ENCODE peak calls at places on chromosomes 6 and 20, in four cellular contexts. W is OCI-LY7, N is neural progenitor cell, J is left lung. T is an unnamed sample. For H3K4me1, the result is how much of the 10 kb centered on the place peaks cover.

GRCh38 chr6:117227245-117227962 is 38.0 kb upstream of the VGLL2 start:
- DNase-seq in W (no peak), N (no peak), J (no peak), T (no peak)

GRCh38 chr6:127289934-127290333 is 23.3 kb downstream of the RNF146 start:
- DNase-seq in N (no peak), J (no peak), W (no peak), T (no peak)

GRCh38 chr20:49043000-49043399 is 3.1 kb upstream of the CSE1L start:
- DNase-seq in N (no peak), J (no peak), W (no peak), T (no peak)

GRCh38 chr20:31833130-31833930 is 12.1 kb downstream of the FOXS1 start:
- DNase-seq in W (peak), N (peak), J (no peak), T (peak)

GRCh38 chr6:116169880-116170279 is 43.9 kb upstream of the COL10A1 start:
- DNase-seq in W (no peak), J (no peak), N (no peak), T (no peak)

GRCh38 chr6:35381132-35381531 is 38.8 kb downstream of the PPARD start:
- DNase-seq in J (no peak), N (no peak), W (no peak), T (no peak)

GRCh38 chr20:10674684-10675455 is 1.1 kb upstream of the JAG1 start:
- DNase-seq in J (peak), W (peak), N (peak), T (peak)

GRCh38 chr6:138818496-138819194 is 22.8 kb downstream of the ECT2L start:
- DNase-seq in J (no peak), N (no peak), W (peak), T (no peak)

GRCh38 chr6:137872071-137872470 is 5.0 kb downstream of the TNFAIP3 start:
- DNase-seq in N (no peak), W (no peak), J (no peak), T (no peak)

GRCh38 chr6:50821431-50822077 is 2.9 kb downstream of the TFAP2B start:
- DNase-seq in W (no peak), N (peak), J (no peak), T (no peak)

GRCh38 chr6:170289108-170289931 is 1.6 kb downstream of the DLL1 start:
- DNase-seq in N (peak), J (no peak), W (no peak), T (peak)

GRCh38 chr6:146364816-146365594 is 178.6 kb upstream of the RAB32 start:
- DNase-seq in J (no peak), W (no peak), N (no peak), T (no peak)

GRCh38 chr6:38603966-38604365 is 35.8 kb downstream of the BTBD9 start:
- DNase-seq in N (no peak), J (no peak), W (no peak), T (no peak)

GRCh38 chr6:73955800-73956199 is 259.8 kb downstream of the CD109 start:
- DNase-seq in W (no peak), J (no peak), N (no peak), T (no peak)

GRCh38 chr6:36608788-36609563 is 14.8 kb downstream of the SRSF3 start:
- DNase-seq in J (no peak), W (no peak), N (no peak), T (peak)

GRCh38 chr6:170111141-170111664 is 179.7 kb downstream of the DLL1 start:
- DNase-seq in J (no peak), W (no peak), N (no peak), T (no peak)

GRCh38 chr6:37512400-37512958 is 12.8 kb upstream of the CCDC167 start:
- DNase-seq in N (peak), J (no peak), W (no peak), T (no peak)

GRCh38 chr20:35497780-35498189 is 31.7 kb downstream of the C20orf173 start:
- DNase-seq in J (no peak), W (no peak), N (no peak), T (no peak)

GRCh38 chr6:146868671-146869209 is 270.0 kb downstream of the ADGB start:
- DNase-seq in J (no peak), N (no peak), W (no peak), T (peak)

GRCh38 chr6:108544586-108544985 is 16.1 kb upstream of the FOXO3 start:
- DNase-seq in W (no peak), J (no peak), N (no peak), T (no peak)

GRCh38 chr6:45697605-45698004 is 318.1 kb downstream of the CLIC5 start:
- DNase-seq in N (peak), W (no peak), J (no peak), T (no peak)

GRCh38 chr20:47228654-47229053 is 127.8 kb downstream of the ZMYND8 start:
- DNase-seq in W (no peak), N (no peak), J (no peak), T (no peak)

GRCh38 chr6:89350281-89351037 is 2.1 kb downstream of the UBE2J1 start:
- DNase-seq in W (peak), J (no peak), N (no peak), T (no peak)

GRCh38 chr20:50996901-50997830 is 25.7 kb downstream of the KCNG1 start:
- DNase-seq in W (no peak), N (no peak), J (no peak), T (no peak)

GRCh38 chr20:13141541-13141940 is 79.5 kb upstream of the ISM1 start:
- DNase-seq in W (no peak), N (no peak), J (no peak), T (no peak)

GRCh38 chr6:109406196-109406595 is 23.9 kb upstream of the CD164 start:
- DNase-seq in J (no peak), W (no peak), N (no peak), T (no peak)

GRCh38 chr6:136282906-136283305 is 6.7 kb downstream of the BCLAF1 start:
- DNase-seq in W (no peak), N (no peak), J (no peak), T (no peak)

GRCh38 chr6:121522771-121523386 is 87.4 kb downstream of the GJA1 start:
- DNase-seq in J (no peak), W (no peak), N (no peak), T (no peak)

GRCh38 chr6:12009904-12010634 is 2.0 kb upstream of the HIVEP1 start:
- DNase-seq in W (no peak), J (no peak), N (no peak), T (no peak)

GRCh38 chr20:22453244-22454080 is 130.9 kb downstream of the FOXA2 start:
- DNase-seq in J (no peak), W (no peak), N (peak), T (no peak)

GRCh38 chr20:1325173-1326030 is 3.5 kb downstream of the SDCBP2 start:
- DNase-seq in W (peak), J (peak), N (peak), T (peak)

GRCh38 chr20:4073852-4074741 is 58.7 kb upstream of the RNF24 start:
- DNase-seq in W (no peak), N (no peak), J (no peak), T (no peak)

GRCh38 chr6:133128191-133128590 is 113.0 kb upstream of the EYA4 start:
- DNase-seq in W (no peak), N (peak), J (no peak), T (no peak)

GRCh38 chr20:18488301-18488700 is 8.7 kb downstream of the RBBP9 start:
- DNase-seq in J (no peak), W (no peak), N (no peak), T (no peak)

GRCh38 chr6:98924647-98925046 is 23.1 kb downstream of the FBXL4 start:
- DNase-seq in J (no peak), N (no peak), W (no peak), T (peak)

GRCh38 chr6:83536034-83536646 is 23.8 kb downstream of the PRSS35 start:
- DNase-seq in W (peak), N (peak), J (no peak), T (peak)

GRCh38 chr6:125123468-125124249 is 29.9 kb upstream of the TPD52L1 start:
- DNase-seq in W (no peak), J (no peak), N (no peak), T (peak)

GRCh38 chr20:24446811-24447210 is 22.6 kb upstream of the SYNDIG1 start:
- DNase-seq in J (no peak), N (no peak), W (no peak), T (no peak)

GRCh38 chr6:34981951-34982350 is 92.9 kb downstream of the ANKS1A start:
- DNase-seq in N (no peak), J (no peak), W (no peak), T (no peak)

GRCh38 chr6:37783025-37783825 is 36.3 kb upstream of the ZFAND3 start:
- DNase-seq in N (peak), W (no peak), J (no peak), T (no peak)

GRCh38 chr6:16399198-16399597 is 160.8 kb downstream of the GMPR start:
- DNase-seq in N (no peak), J (no peak), W (no peak), T (no peak)

GRCh38 chr6:16401868-16402267 is 163.5 kb downstream of the GMPR start:
- DNase-seq in N (no peak), W (no peak), J (no peak), T (no peak)

GRCh38 chr6:16402501-16402900 is 164.1 kb downstream of the GMPR start:
- DNase-seq in W (no peak), J (no peak), N (no peak), T (no peak)

GRCh38 chr6:16398587-16398986 is 160.2 kb downstream of the GMPR start:
- DNase-seq in N (no peak), J (no peak), W (no peak), T (no peak)

GRCh38 chr6:16400248-16400760 is 161.9 kb downstream of the GMPR start:
- DNase-seq in W (no peak), J (no peak), N (no peak), T (no peak)
- H3K4me1 ChIP-seq in W (under half), J (under half), N (under half), T (under half)

DNA sequence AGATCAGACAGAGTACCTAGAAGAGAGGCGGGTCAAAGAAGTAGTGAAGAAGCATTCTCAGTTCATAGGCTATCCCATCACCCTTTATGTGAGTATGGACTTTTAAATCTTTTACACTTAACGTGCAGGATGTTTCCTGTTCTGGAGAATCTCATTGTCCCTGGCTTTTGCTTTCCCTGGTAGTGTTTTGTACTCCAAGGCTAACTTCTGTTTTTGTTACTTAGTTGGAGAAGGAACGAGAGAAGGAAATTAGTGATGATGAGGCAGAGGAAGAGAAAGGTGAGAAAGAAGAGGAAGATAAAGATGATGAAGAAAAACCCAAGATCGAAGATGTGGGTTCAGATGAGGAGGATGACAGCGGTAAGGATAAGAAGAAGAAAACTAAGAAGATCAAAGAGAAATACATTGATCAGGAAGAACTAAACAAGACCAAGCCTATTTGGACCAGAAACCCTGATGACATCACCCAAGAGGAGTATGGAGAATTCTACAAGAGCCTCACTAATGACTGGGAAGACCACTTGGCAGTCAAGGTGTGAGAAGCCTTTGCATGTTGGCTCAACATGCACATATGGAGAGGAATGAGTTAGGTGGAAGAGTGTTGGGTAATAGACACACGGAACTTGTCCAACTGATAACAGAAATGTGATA is 3.3 kb downstream of the HSP90AB1 start:
- DNase-seq in N (no peak), J (no peak), W (no peak), T (no peak)
- H3K4me1 ChIP-seq in N (under half), J (under half), W (half or more), T (under half)

GRCh38 chr6:30752164-30752927 is 8.0 kb upstream of the IER3 start:
- DNase-seq in W (no peak), N (no peak), J (peak), T (peak)

GRCh38 chr6:30757261-30757935 is 13.1 kb upstream of the IER3 start:
- DNase-seq in W (no peak), J (no peak), N (no peak), T (no peak)

GRCh38 chr6:30750379-30750668 is 6.0 kb upstream of the IER3 start:
- DNase-seq in N (no peak), J (no peak), W (no peak), T (no peak)

GRCh38 chr6:30749554-30750378 is 5.4 kb upstream of the IER3 start:
- DNase-seq in N (no peak), W (no peak), J (no peak), T (no peak)

DNA sequence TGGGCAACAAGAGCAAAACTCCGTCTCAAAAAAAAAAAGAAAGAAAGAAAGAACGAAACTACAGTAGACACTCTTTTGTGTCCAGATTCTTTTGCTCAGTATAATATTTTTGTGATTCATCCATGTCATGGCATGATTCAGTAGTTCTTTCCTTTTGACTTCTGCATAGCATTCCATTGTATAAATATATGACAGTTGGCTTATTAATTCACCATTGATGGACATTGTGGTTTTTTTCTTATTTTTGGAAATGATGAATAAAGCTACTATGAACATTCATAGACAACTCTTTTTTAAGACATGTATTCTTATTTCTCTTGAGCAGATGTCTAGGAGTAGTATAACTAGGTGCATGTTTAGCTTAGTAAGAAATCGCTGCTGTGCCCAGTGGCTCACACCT is 10.3 kb upstream of the IER3 start:
- DNase-seq in W (no peak), N (no peak), J (no peak), T (no peak)
- H3K4me1 ChIP-seq in W (under half), N (under half), J (under half), T (under half)

GRCh38 chr6:91659881-91660280 is 1073.0 kb upstream of the MAP3K7 start:
- DNase-seq in W (no peak), J (no peak), N (no peak), T (no peak)

GRCh38 chr6:91660893-91661292 is 1074.0 kb upstream of the MAP3K7 start:
- DNase-seq in J (no peak), W (no peak), N (no peak), T (no peak)

GRCh38 chr6:91667596-91667995 is 1080.7 kb upstream of the MAP3K7 start:
- DNase-seq in J (no peak), W (no peak), N (no peak), T (no peak)

GRCh38 chr6:91669154-91669903 is 1082.5 kb upstream of the MAP3K7 start:
- DNase-seq in W (no peak), J (no peak), N (peak), T (no peak)

DNA sequence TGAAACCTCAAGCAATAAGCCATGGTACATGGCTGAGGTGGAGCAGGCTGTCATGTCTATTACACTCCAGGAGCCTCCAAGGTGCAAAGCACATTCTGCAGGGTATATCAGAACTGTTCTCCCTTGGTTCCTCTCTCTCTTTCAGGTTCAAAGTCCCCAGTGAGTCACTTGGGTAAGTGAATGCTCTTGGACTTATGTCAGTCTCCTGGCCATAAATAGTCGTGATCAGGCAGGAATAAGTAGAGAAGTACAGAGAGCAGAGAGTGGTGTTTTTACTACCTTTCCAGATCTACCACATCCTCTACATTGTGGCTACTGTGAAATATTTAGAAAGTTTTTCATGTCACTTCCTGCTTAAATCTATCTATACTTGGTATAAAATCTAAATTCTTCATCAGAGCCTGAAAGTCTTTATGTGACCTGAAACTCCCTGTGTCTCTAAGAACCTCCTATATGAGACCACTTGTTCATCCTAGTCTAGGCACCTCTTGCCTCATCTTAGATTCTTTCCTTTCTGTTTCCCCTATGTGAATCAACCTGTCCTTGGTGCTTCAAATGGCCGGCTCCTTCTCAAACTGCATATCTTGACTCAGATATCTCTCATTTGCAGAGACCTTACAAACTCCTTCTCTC is 1077.6 kb upstream of the MAP3K7 start:
- DNase-seq in N (no peak), J (no peak), W (no peak), T (no peak)
- H3K4me1 ChIP-seq in N (under half), J (under half), W (under half), T (under half)

DNA sequence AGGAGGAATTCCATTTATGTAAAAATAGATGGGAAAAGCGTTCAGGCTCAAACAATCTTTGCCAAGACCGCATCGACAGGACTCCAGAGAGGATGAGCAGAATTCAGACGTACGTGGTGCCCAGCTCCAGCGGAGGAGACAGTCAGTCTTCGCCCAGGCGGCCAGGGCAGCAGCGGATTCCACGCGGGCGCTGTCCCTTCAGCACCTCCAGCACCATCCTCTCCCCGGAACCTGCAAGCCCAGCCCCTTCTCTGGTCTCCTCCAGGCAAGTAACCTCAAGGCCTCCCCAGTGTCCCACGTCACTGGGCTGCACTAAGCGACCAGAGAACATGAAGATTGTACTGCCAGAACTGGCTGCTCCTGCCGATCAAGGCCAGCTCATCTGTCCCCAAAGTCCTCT is 2.8 kb upstream of the KCNQ2 start:
- DNase-seq in J (no peak), N (peak), W (no peak), T (no peak)
- H3K4me1 ChIP-seq in J (under half), N (under half), W (under half), T (under half)

GRCh38 chr6:166625356-166625755 is 1.7 kb downstream of the RPS6KA2 start:
- DNase-seq in W (no peak), N (no peak), J (no peak), T (no peak)

GRCh38 chr6:166620478-166621113 is 6.5 kb downstream of the RPS6KA2 start:
- DNase-seq in W (no peak), J (no peak), N (no peak), T (no peak)

GRCh38 chr6:166624275-166624674 is 2.8 kb downstream of the RPS6KA2 start:
- DNase-seq in W (peak), J (peak), N (no peak), T (no peak)

GRCh38 chr6:166621114-166621540 is 5.9 kb downstream of the RPS6KA2 start:
- DNase-seq in N (no peak), W (no peak), J (no peak), T (no peak)

GRCh38 chr6:166623318-166623717 is 3.7 kb downstream of the RPS6KA2 start:
- DNase-seq in J (no peak), W (no peak), N (no peak), T (no peak)
- H3K4me1 ChIP-seq in J (under half), W (under half), N (under half), T (under half)

T was measured in right lobe of liver.